ENCODE peak calls at places on chromosomes 13 and 19, in eight cellular contexts. One of them, this sample, is unnamed.

GRCh38 chr13:30730526-30730925 is 4.8 kb upstream of the ALOX5AP start:
- DNase-seq in uterus: no peak
- DNase-seq in right lobe of liver: no peak
- DNase-seq in heart right ventricle: no peak
- DNase-seq in ovary: no peak
- DNase-seq in stomach: no peak
- DNase-seq in dorsolateral prefrontal cortex: peak
- DNase-seq in breast epithelium: no peak
- DNase-seq in this sample: no peak

GRCh38 chr19:3276341-3276799 is 51.9 kb downstream of the CELF5 start:
- DNase-seq in uterus: no peak
- DNase-seq in right lobe of liver: no peak
- DNase-seq in heart right ventricle: no peak
- DNase-seq in ovary: no peak
- DNase-seq in stomach: peak
- DNase-seq in dorsolateral prefrontal cortex: no peak
- DNase-seq in breast epithelium: no peak
- DNase-seq in this sample: no peak

GRCh38 chr19:51448745-51449093 is 9.5 kb downstream of the SIGLEC8 start:
- DNase-seq in uterus: no peak
- DNase-seq in right lobe of liver: no peak
- DNase-seq in heart right ventricle: no peak
- DNase-seq in ovary: no peak
- DNase-seq in stomach: no peak
- DNase-seq in dorsolateral prefrontal cortex: no peak
- DNase-seq in breast epithelium: no peak
- DNase-seq in this sample: no peak

GRCh38 chr19:12938536-12939291 is at the start of gene CALR:
- DNase-seq in uterus: no peak
- DNase-seq in right lobe of liver: no peak
- DNase-seq in heart right ventricle: no peak
- DNase-seq in ovary: no peak
- DNase-seq in stomach: no peak
- DNase-seq in dorsolateral prefrontal cortex: no peak
- DNase-seq in breast epithelium: no peak
- DNase-seq in this sample: no peak

GRCh38 chr13:110387451-110388140 is 80.5 kb downstream of the COL4A2 start:
- DNase-seq in uterus: peak
- DNase-seq in right lobe of liver: no peak
- DNase-seq in heart right ventricle: peak
- DNase-seq in ovary: peak
- DNase-seq in stomach: no peak
- DNase-seq in dorsolateral prefrontal cortex: no peak
- DNase-seq in breast epithelium: no peak
- DNase-seq in this sample: peak

GRCh38 chr19:35755550-35756371 is 1.1 kb downstream of the HSPB6 start:
- DNase-seq in uterus: peak
- DNase-seq in right lobe of liver: no peak
- DNase-seq in heart right ventricle: peak
- DNase-seq in ovary: peak
- DNase-seq in stomach: peak
- DNase-seq in dorsolateral prefrontal cortex: no peak
- DNase-seq in breast epithelium: peak
- DNase-seq in this sample: no peak

GRCh38 chr13:78603240-78603947 is at the start of gene POU4F1:
- DNase-seq in uterus: no peak
- DNase-seq in right lobe of liver: no peak
- DNase-seq in heart right ventricle: no peak
- DNase-seq in ovary: no peak
- DNase-seq in stomach: no peak
- DNase-seq in dorsolateral prefrontal cortex: no peak
- DNase-seq in breast epithelium: no peak
- DNase-seq in this sample: no peak

GRCh38 chr19:56333506-56333905 is 18.9 kb upstream of the ZSCAN5A start:
- DNase-seq in uterus: no peak
- DNase-seq in right lobe of liver: no peak
- DNase-seq in heart right ventricle: peak
- DNase-seq in ovary: no peak
- DNase-seq in stomach: peak
- DNase-seq in dorsolateral prefrontal cortex: no peak
- DNase-seq in breast epithelium: no peak
- DNase-seq in this sample: no peak

GRCh38 chr13:46149272-46150133 is 32.5 kb downstream of the LCP1 start:
- DNase-seq in uterus: no peak
- DNase-seq in right lobe of liver: no peak
- DNase-seq in heart right ventricle: no peak
- DNase-seq in ovary: no peak
- DNase-seq in stomach: no peak
- DNase-seq in dorsolateral prefrontal cortex: no peak
- DNase-seq in breast epithelium: no peak
- DNase-seq in this sample: no peak

DNA sequence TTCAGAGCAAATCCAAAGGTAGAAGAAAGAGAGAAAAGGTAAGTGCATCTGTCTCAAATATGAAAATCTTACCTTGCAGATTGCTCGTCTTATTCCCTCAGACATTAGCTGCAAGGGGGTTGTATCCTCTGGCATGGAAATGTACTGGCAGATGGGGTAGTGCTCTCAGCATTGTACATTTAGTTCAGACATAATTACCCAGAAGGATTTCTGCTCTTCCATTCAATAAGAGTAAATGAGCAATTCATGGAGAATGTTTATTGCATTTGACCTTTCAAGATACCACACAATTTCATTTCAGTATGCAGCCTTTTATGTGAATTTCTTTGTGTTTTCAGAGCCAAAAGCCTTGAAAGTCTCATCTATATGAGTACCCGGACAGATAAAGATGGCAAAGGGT is 63.8 kb downstream of the SCEL start:
- DNase-seq in uterus: no peak
- DNase-seq in right lobe of liver: no peak
- DNase-seq in heart right ventricle: no peak
- DNase-seq in ovary: no peak
- DNase-seq in stomach: no peak
- DNase-seq in dorsolateral prefrontal cortex: no peak
- DNase-seq in breast epithelium: no peak
- DNase-seq in this sample: no peak
- H3K27ac ChIP-seq in uterus: no peak
- H3K27ac ChIP-seq in right lobe of liver: no peak
- H3K27ac ChIP-seq in heart right ventricle: no peak
- H3K27ac ChIP-seq in ovary: no peak
- H3K27ac ChIP-seq in stomach: no peak
- H3K27ac ChIP-seq in dorsolateral prefrontal cortex: no peak
- H3K27ac ChIP-seq in breast epithelium: no peak
- H3K27ac ChIP-seq in this sample: no peak

DNA sequence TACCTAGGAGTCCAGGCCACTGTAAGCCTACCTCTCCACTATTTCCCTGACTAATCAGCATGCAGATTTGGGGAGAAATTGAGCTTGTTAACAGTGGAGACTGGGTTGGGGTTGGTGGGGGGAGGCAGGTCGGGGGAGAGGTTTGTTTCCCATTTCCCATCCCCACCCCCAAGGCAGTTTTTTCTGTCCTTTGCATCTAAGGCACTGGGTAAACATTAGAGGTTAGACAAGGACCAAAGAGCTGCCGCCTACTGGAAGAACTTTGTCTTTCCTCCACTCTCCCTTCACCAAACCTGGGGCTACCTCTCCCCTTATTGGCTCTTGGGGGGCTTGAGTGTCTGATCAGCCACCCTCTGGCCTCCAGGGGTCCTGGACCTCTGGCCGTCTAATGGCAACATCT is 953 bp downstream of the KCNN4 start:
- DNase-seq in uterus: no peak
- DNase-seq in right lobe of liver: no peak
- DNase-seq in heart right ventricle: no peak
- DNase-seq in ovary: no peak
- DNase-seq in stomach: no peak
- DNase-seq in dorsolateral prefrontal cortex: no peak
- DNase-seq in breast epithelium: no peak
- DNase-seq in this sample: no peak
- TF ChIP-seq CTCF in uterus: no peak
- TF ChIP-seq CTCF in right lobe of liver: no peak
- TF ChIP-seq CTCF in heart right ventricle: no peak
- TF ChIP-seq CTCF in ovary: no peak
- TF ChIP-seq CTCF in stomach: no peak
- TF ChIP-seq CTCF in dorsolateral prefrontal cortex: no peak
- TF ChIP-seq CTCF in breast epithelium: no peak
- TF ChIP-seq CTCF in this sample: no peak

DNA sequence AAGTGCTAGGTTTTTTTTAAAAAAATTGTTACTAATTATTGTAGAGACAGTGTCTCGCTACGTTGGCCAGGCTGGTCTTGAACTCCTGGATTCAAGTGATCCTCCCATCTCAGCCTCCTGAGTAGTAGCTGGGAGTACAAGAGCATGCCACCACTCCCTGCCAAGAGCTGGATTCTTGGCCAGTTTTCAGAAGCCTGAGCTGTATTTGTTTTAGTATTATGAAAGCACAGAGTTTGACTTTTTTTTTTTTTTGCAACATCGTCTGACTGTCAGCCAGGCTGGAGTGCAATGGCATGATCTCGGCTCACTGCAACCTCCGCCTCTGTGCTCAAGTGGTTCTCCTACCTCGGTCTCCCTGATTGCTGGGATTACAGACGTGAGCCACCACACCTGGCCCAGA is 7.0 kb downstream of the ARMC6 start:
- DNase-seq in uterus: peak
- DNase-seq in right lobe of liver: peak
- DNase-seq in heart right ventricle: peak
- DNase-seq in ovary: peak
- DNase-seq in stomach: peak
- DNase-seq in dorsolateral prefrontal cortex: no peak
- DNase-seq in breast epithelium: no peak
- DNase-seq in this sample: peak
- H3K27ac ChIP-seq in uterus: no peak
- H3K27ac ChIP-seq in right lobe of liver: no peak
- H3K27ac ChIP-seq in heart right ventricle: no peak
- H3K27ac ChIP-seq in ovary: no peak
- H3K27ac ChIP-seq in stomach: peak
- H3K27ac ChIP-seq in dorsolateral prefrontal cortex: no peak
- H3K27ac ChIP-seq in breast epithelium: no peak
- H3K27ac ChIP-seq in this sample: peak

DNA sequence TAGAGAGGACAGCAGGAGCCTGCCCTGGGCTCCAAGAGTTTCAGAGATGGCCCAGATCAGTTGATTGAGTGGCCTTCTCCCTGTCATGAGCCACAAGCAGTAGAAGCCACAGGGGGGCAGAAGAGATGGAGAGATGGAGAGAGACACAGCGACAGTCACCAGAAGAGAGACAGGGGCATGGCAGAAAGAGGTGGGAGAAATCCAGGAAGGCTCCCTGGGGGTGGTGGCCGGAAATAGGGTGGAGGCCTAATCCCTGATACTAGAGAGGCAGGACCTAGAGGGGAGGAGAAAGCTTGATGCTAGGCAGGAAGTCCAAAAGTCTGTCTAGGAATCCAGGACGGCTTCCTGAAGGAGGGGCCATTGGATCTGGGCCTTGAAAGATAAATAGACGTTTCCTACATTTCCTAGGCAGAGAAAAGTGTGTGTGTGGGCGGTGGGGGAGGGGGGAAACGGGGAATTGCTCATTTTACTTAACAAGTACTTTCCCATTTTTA is 9.6 kb upstream of the TPM4 start:
- DNase-seq in uterus: peak
- DNase-seq in right lobe of liver: no peak
- DNase-seq in heart right ventricle: peak
- DNase-seq in ovary: no peak
- DNase-seq in stomach: peak
- DNase-seq in dorsolateral prefrontal cortex: no peak
- DNase-seq in breast epithelium: no peak
- DNase-seq in this sample: no peak
- TF ChIP-seq CTCF in uterus: peak
- TF ChIP-seq CTCF in right lobe of liver: peak
- TF ChIP-seq CTCF in heart right ventricle: peak
- TF ChIP-seq CTCF in ovary: no peak
- TF ChIP-seq CTCF in stomach: peak
- TF ChIP-seq CTCF in dorsolateral prefrontal cortex: no peak
- TF ChIP-seq CTCF in breast epithelium: peak
- TF ChIP-seq CTCF in this sample: peak

This sample was measured in left lung.